ENCODE peak calls at places on chromosomes 13 and 19, in five cellular contexts. One of them, this sample, is unnamed.

GRCh38 chr13:41200126-41200525 is 5.8 kb upstream of the KBTBD7 start:
- DNase-seq in epithelial cell of proximal tubule: no peak
- DNase-seq in fibroblast of pulmonary artery: no peak
- DNase-seq in fibroblast of the aortic adventitia: no peak
- DNase-seq in tibial nerve: no peak
- DNase-seq in this sample: no peak

GRCh38 chr19:7010722-7011593 is 10.3 kb downstream of the MBD3L2B start:
- DNase-seq in fibroblast of the aortic adventitia: no peak
- DNase-seq in fibroblast of pulmonary artery: no peak
- DNase-seq in tibial nerve: no peak
- DNase-seq in epithelial cell of proximal tubule: no peak
- DNase-seq in this sample: no peak

GRCh38 chr19:48448563-48448962 is 2.8 kb downstream of the GRWD1 start:
- DNase-seq in tibial nerve: no peak
- DNase-seq in fibroblast of pulmonary artery: no peak
- DNase-seq in fibroblast of the aortic adventitia: no peak
- DNase-seq in epithelial cell of proximal tubule: no peak
- DNase-seq in this sample: no peak

GRCh38 chr19:44066305-44066704 is 5.7 kb upstream of the ZNF284 start:
- DNase-seq in tibial nerve: no peak
- DNase-seq in epithelial cell of proximal tubule: no peak
- DNase-seq in fibroblast of pulmonary artery: no peak
- DNase-seq in fibroblast of the aortic adventitia: no peak
- DNase-seq in this sample: no peak

GRCh38 chr19:39224910-39225309 is 19.9 kb downstream of the IFNL3 start:
- DNase-seq in fibroblast of the aortic adventitia: no peak
- DNase-seq in fibroblast of pulmonary artery: no peak
- DNase-seq in tibial nerve: no peak
- DNase-seq in epithelial cell of proximal tubule: no peak
- DNase-seq in this sample: no peak

GRCh38 chr19:43789029-43789428 is 8.3 kb upstream of the KCNN4 start:
- DNase-seq in tibial nerve: no peak
- DNase-seq in fibroblast of pulmonary artery: peak; percentile 72
- DNase-seq in fibroblast of the aortic adventitia: peak; percentile 68
- DNase-seq in epithelial cell of proximal tubule: no peak
- DNase-seq in this sample: peak; percentile 76

GRCh38 chr13:114132419-114133121 is at the start of gene RASA3:
- DNase-seq in fibroblast of pulmonary artery: peak; percentile 84
- DNase-seq in epithelial cell of proximal tubule: no peak
- DNase-seq in fibroblast of the aortic adventitia: peak; percentile 74
- DNase-seq in tibial nerve: peak; percentile 54
- DNase-seq in this sample: peak; percentile 87

GRCh38 chr19:3986260-3987041 is 1.2 kb upstream of the EEF2 start:
- DNase-seq in fibroblast of pulmonary artery: peak; percentile 85
- DNase-seq in fibroblast of the aortic adventitia: peak; percentile 84
- DNase-seq in epithelial cell of proximal tubule: no peak
- DNase-seq in tibial nerve: peak; percentile 56
- DNase-seq in this sample: peak; percentile 89

GRCh38 chr13:97577026-97577425 is 143.1 kb downstream of the RAP2A start:
- DNase-seq in epithelial cell of proximal tubule: no peak
- DNase-seq in tibial nerve: no peak
- DNase-seq in fibroblast of pulmonary artery: no peak
- DNase-seq in fibroblast of the aortic adventitia: no peak
- DNase-seq in this sample: no peak

GRCh38 chr13:112852808-112853207 is 116.2 kb upstream of the MCF2L start:
- DNase-seq in epithelial cell of proximal tubule: no peak
- DNase-seq in fibroblast of pulmonary artery: no peak
- DNase-seq in fibroblast of the aortic adventitia: no peak
- DNase-seq in tibial nerve: no peak
- DNase-seq in this sample: no peak

GRCh38 chr13:60267498-60268202 is 103.9 kb upstream of the DIAPH3 start:
- DNase-seq in fibroblast of pulmonary artery: peak; percentile 2
- DNase-seq in epithelial cell of proximal tubule: no peak
- DNase-seq in tibial nerve: no peak
- DNase-seq in fibroblast of the aortic adventitia: no peak
- DNase-seq in this sample: peak; percentile 14

GRCh38 chr19:33390120-33390907 is 16.8 kb downstream of the CEBPG start:
- DNase-seq in tibial nerve: peak; percentile 57
- DNase-seq in fibroblast of pulmonary artery: peak; percentile 68
- DNase-seq in epithelial cell of proximal tubule: no peak
- DNase-seq in fibroblast of the aortic adventitia: peak; percentile 87
- DNase-seq in this sample: no peak

GRCh38 chr13:24685314-24685713 is 5.1 kb downstream of the ATP12A start:
- DNase-seq in epithelial cell of proximal tubule: no peak
- DNase-seq in tibial nerve: no peak
- DNase-seq in fibroblast of pulmonary artery: no peak
- DNase-seq in fibroblast of the aortic adventitia: no peak
- DNase-seq in this sample: no peak

GRCh38 chr13:24684600-24684998 is 4.4 kb downstream of the ATP12A start:
- DNase-seq in fibroblast of the aortic adventitia: no peak
- DNase-seq in epithelial cell of proximal tubule: no peak
- DNase-seq in fibroblast of pulmonary artery: no peak
- DNase-seq in tibial nerve: no peak
- DNase-seq in this sample: peak; percentile 5

GRCh38 chr13:24682353-24682752 is 2.1 kb downstream of the ATP12A start:
- DNase-seq in epithelial cell of proximal tubule: no peak
- DNase-seq in fibroblast of the aortic adventitia: no peak
- DNase-seq in fibroblast of pulmonary artery: no peak
- DNase-seq in tibial nerve: no peak
- DNase-seq in this sample: no peak

GRCh38 chr13:24683370-24683769 is 3.2 kb downstream of the ATP12A start:
- DNase-seq in epithelial cell of proximal tubule: no peak
- DNase-seq in fibroblast of the aortic adventitia: no peak
- DNase-seq in tibial nerve: no peak
- DNase-seq in fibroblast of pulmonary artery: no peak
- DNase-seq in this sample: no peak

GRCh38 chr13:24683833-24684599 is 3.8 kb downstream of the ATP12A start:
- DNase-seq in epithelial cell of proximal tubule: no peak
- DNase-seq in fibroblast of pulmonary artery: peak; percentile 60
- DNase-seq in tibial nerve: peak; percentile 59
- DNase-seq in fibroblast of the aortic adventitia: peak; percentile 29
- DNase-seq in this sample: peak; percentile 51
- TF ChIP-seq CTCF in epithelial cell of proximal tubule: peak; percentile 84
- TF ChIP-seq CTCF in fibroblast of pulmonary artery: peak; percentile 80
- TF ChIP-seq CTCF in tibial nerve: peak; percentile 34
- TF ChIP-seq CTCF in fibroblast of the aortic adventitia: peak; percentile 78
- TF ChIP-seq CTCF in this sample: peak; percentile 85

GRCh38 chr19:17268754-17269153 is 1.5 kb downstream of the BABAM1 start:
- DNase-seq in epithelial cell of proximal tubule: no peak
- DNase-seq in fibroblast of the aortic adventitia: no peak
- DNase-seq in fibroblast of pulmonary artery: no peak
- DNase-seq in tibial nerve: no peak
- DNase-seq in this sample: no peak
- H3K4me3 ChIP-seq in epithelial cell of proximal tubule: no peak overlapping the region
- H3K4me3 ChIP-seq in fibroblast of the aortic adventitia: no peak overlapping the region
- H3K4me3 ChIP-seq in fibroblast of pulmonary artery: no peak overlapping the region
- H3K4me3 ChIP-seq in tibial nerve: no peak overlapping the region
- H3K4me3 ChIP-seq in this sample: no peak overlapping the region

GRCh38 chr13:26707122-26708006 is 53.2 kb downstream of the GPR12 start:
- DNase-seq in tibial nerve: peak; percentile 24
- DNase-seq in fibroblast of pulmonary artery: peak; percentile 69
- DNase-seq in epithelial cell of proximal tubule: peak; percentile 7
- DNase-seq in fibroblast of the aortic adventitia: peak; percentile 64
- DNase-seq in this sample: peak; percentile 82

GRCh38 chr13:26709461-26709860 is 51.1 kb downstream of the GPR12 start:
- DNase-seq in fibroblast of pulmonary artery: no peak
- DNase-seq in tibial nerve: no peak
- DNase-seq in epithelial cell of proximal tubule: no peak
- DNase-seq in fibroblast of the aortic adventitia: no peak
- DNase-seq in this sample: no peak

GRCh38 chr13:26708007-26708297 is 52.6 kb downstream of the GPR12 start:
- DNase-seq in epithelial cell of proximal tubule: no peak
- DNase-seq in fibroblast of pulmonary artery: no peak
- DNase-seq in tibial nerve: no peak
- DNase-seq in fibroblast of the aortic adventitia: no peak
- DNase-seq in this sample: no peak

GRCh38 chr13:26710166-26710565 is 50.4 kb downstream of the GPR12 start:
- DNase-seq in tibial nerve: no peak
- DNase-seq in epithelial cell of proximal tubule: no peak
- DNase-seq in fibroblast of the aortic adventitia: no peak
- DNase-seq in fibroblast of pulmonary artery: no peak
- DNase-seq in this sample: no peak

GRCh38 chr13:26706381-26706780 is 54.2 kb downstream of the GPR12 start:
- DNase-seq in fibroblast of the aortic adventitia: no peak
- DNase-seq in fibroblast of pulmonary artery: no peak
- DNase-seq in tibial nerve: no peak
- DNase-seq in epithelial cell of proximal tubule: no peak
- DNase-seq in this sample: no peak
- TF ChIP-seq CTCF in fibroblast of the aortic adventitia: peak; percentile 1
- TF ChIP-seq CTCF in fibroblast of pulmonary artery: no peak
- TF ChIP-seq CTCF in tibial nerve: no peak
- TF ChIP-seq CTCF in epithelial cell of proximal tubule: no peak
- TF ChIP-seq CTCF in this sample: no peak

GRCh38 chr19:57800696-57801095 is 14.0 kb downstream of the ZNF552 start:
- DNase-seq in fibroblast of the aortic adventitia: no peak
- DNase-seq in epithelial cell of proximal tubule: no peak
- DNase-seq in tibial nerve: no peak
- DNase-seq in fibroblast of pulmonary artery: no peak
- DNase-seq in this sample: no peak
- H3K4me3 ChIP-seq in fibroblast of the aortic adventitia: no peak overlapping the region
- H3K4me3 ChIP-seq in epithelial cell of proximal tubule: no peak overlapping the region
- H3K4me3 ChIP-seq in tibial nerve: no peak overlapping the region
- H3K4me3 ChIP-seq in fibroblast of pulmonary artery: no peak overlapping the region
- H3K4me3 ChIP-seq in this sample: no peak overlapping the region

GRCh38 chr19:5039642-5040543 is 71.0 kb downstream of the KDM4B start:
- DNase-seq in fibroblast of the aortic adventitia: no peak
- DNase-seq in epithelial cell of proximal tubule: no peak
- DNase-seq in tibial nerve: no peak
- DNase-seq in fibroblast of pulmonary artery: no peak
- DNase-seq in this sample: no peak

GRCh38 chr19:5040544-5041167 is 71.7 kb downstream of the KDM4B start:
- DNase-seq in epithelial cell of proximal tubule: no peak
- DNase-seq in tibial nerve: no peak
- DNase-seq in fibroblast of pulmonary artery: no peak
- DNase-seq in fibroblast of the aortic adventitia: no peak
- DNase-seq in this sample: no peak

GRCh38 chr19:5036733-5037681 is 68.1 kb downstream of the KDM4B start:
- DNase-seq in fibroblast of pulmonary artery: peak; percentile 54
- DNase-seq in tibial nerve: peak; percentile 27
- DNase-seq in epithelial cell of proximal tubule: no peak
- DNase-seq in fibroblast of the aortic adventitia: peak; percentile 52
- DNase-seq in this sample: peak; percentile 72

GRCh38 chr19:5037936-5038335 is 69.0 kb downstream of the KDM4B start:
- DNase-seq in tibial nerve: no peak
- DNase-seq in epithelial cell of proximal tubule: no peak
- DNase-seq in fibroblast of the aortic adventitia: no peak
- DNase-seq in fibroblast of pulmonary artery: no peak
- DNase-seq in this sample: no peak

DNA sequence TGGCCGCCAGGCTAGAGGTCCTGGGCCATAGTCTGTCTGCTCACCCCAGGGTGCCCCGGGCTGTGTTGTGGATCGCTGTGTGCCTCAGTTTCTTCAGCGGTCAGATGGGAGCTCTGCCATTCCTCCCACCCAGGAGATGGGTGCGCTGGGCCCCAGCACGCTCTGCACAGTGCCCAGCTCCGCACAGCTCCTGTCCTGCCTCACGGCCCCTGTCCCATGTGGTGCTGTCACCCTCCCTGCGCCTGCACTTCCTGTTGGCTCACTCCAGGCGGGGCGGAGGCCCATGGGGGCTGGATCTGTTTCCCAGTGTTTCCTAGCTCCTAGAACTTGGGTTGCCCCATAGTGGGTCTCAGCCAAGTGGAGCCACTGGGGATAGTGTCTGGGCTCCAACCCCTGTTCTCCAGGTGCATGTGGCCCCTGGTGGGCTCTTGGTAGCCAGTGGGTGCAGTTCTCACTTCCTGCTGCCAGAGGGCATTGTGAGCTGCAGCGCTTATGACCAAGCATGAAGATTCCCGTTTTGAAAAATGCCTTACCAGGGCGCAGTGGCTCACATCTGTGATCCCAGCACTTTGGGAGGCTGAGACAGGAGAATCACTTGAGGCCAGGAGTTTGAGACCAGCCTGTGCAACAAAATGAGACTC is 69.8 kb downstream of the KDM4B start:
- DNase-seq in fibroblast of the aortic adventitia: peak; percentile 33
- DNase-seq in epithelial cell of proximal tubule: no peak
- DNase-seq in tibial nerve: no peak
- DNase-seq in fibroblast of pulmonary artery: peak; percentile 28
- DNase-seq in this sample: peak; percentile 55
- TF ChIP-seq CTCF in fibroblast of the aortic adventitia: peak; percentile 66
- TF ChIP-seq CTCF in epithelial cell of proximal tubule: peak; percentile 55
- TF ChIP-seq CTCF in tibial nerve: peak; percentile 48
- TF ChIP-seq CTCF in fibroblast of pulmonary artery: peak; percentile 53
- TF ChIP-seq CTCF in this sample: peak; percentile 71

GRCh38 chr19:55867101-55867500 is 30.8 kb downstream of the NLRP4 start:
- DNase-seq in fibroblast of the aortic adventitia: no peak
- DNase-seq in tibial nerve: no peak
- DNase-seq in fibroblast of pulmonary artery: no peak
- DNase-seq in epithelial cell of proximal tubule: no peak
- DNase-seq in this sample: no peak

GRCh38 chr19:55866521-55866920 is 30.2 kb downstream of the NLRP4 start:
- DNase-seq in tibial nerve: no peak
- DNase-seq in epithelial cell of proximal tubule: no peak
- DNase-seq in fibroblast of pulmonary artery: no peak
- DNase-seq in fibroblast of the aortic adventitia: no peak
- DNase-seq in this sample: no peak

GRCh38 chr19:55870736-55871135 is 34.4 kb downstream of the NLRP4 start:
- DNase-seq in fibroblast of pulmonary artery: no peak
- DNase-seq in tibial nerve: no peak
- DNase-seq in fibroblast of the aortic adventitia: no peak
- DNase-seq in epithelial cell of proximal tubule: no peak
- DNase-seq in this sample: no peak
- H3K4me3 ChIP-seq in fibroblast of pulmonary artery: no peak overlapping the region
- H3K4me3 ChIP-seq in tibial nerve: no peak overlapping the region
- H3K4me3 ChIP-seq in fibroblast of the aortic adventitia: no peak overlapping the region
- H3K4me3 ChIP-seq in epithelial cell of proximal tubule: no peak overlapping the region
- H3K4me3 ChIP-seq in this sample: no peak overlapping the region

DNA sequence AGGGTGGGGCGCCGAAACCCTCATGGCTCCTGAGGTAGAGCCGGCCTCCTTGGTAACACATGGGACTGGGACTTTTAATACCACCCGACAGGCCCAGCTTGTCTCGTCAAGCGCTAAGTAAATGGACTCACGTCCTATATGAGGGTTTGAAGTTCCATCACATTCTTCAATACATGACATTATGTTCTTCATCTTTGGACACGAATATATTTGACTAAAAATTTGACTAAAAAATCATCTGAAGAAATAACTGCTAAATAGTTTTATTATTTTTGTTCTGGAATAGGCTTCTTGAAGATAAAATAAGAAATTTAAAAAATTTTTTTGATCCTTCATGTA is 335 bp upstream of the ZNF607 start:
- DNase-seq in epithelial cell of proximal tubule: no peak
- DNase-seq in fibroblast of the aortic adventitia: no peak
- DNase-seq in fibroblast of pulmonary artery: no peak
- DNase-seq in tibial nerve: no peak
- DNase-seq in this sample: no peak
- TF ChIP-seq CTCF in epithelial cell of proximal tubule: no peak
- TF ChIP-seq CTCF in fibroblast of the aortic adventitia: no peak
- TF ChIP-seq CTCF in fibroblast of pulmonary artery: no peak
- TF ChIP-seq CTCF in tibial nerve: no peak
- TF ChIP-seq CTCF in this sample: no peak

DNA sequence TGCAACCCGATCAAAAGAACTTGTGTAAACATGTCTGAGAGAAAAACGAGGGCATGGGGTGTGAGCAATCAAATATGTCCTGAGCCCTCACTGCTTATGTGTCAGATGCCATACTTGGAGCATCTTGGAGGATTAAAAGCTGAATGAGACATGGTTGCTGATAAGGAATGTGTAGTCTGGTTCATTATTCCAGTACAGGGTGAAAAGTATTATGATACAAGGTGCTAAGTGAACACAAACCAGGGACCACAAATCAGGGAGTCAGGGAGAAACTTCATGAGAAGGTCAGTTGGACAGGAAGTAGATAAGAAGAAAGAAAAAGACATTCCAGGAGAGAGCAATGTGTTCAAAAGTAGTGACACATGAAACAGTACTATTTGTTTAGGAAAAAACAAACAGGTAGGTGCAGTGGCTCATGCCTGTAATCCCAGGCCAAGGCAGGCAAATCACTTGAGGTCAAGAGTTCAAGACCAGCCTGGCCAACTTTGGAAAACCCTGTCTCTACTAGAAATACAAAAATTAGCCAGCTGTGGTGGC is 2.0 kb upstream of the RCBTB1 start:
- DNase-seq in fibroblast of the aortic adventitia: peak; percentile 28
- DNase-seq in epithelial cell of proximal tubule: no peak
- DNase-seq in fibroblast of pulmonary artery: no peak
- DNase-seq in tibial nerve: no peak
- DNase-seq in this sample: peak; percentile 50
- H3K4me3 ChIP-seq in fibroblast of the aortic adventitia: no peak overlapping the region
- H3K4me3 ChIP-seq in epithelial cell of proximal tubule: no peak overlapping the region
- H3K4me3 ChIP-seq in fibroblast of pulmonary artery: no peak overlapping the region
- H3K4me3 ChIP-seq in tibial nerve: no peak overlapping the region
- H3K4me3 ChIP-seq in this sample: no peak overlapping the region